ENCODE peak calls at places on chromosomes 2 and 18, in four cellular contexts. T is GM12892, G is GM12891, A is GM12878. X is an unnamed sample.

GRCh38 chr2:68088950-68089349 is 26.1 kb upstream of the C1D start:
- DNase-seq in A (no peak), T (no peak), G (no peak), X (no peak)

GRCh38 chr2:121260370-121261154 is 24.4 kb downstream of the TFCP2L1 start:
- DNase-seq in G (no peak), A (no peak), T (no peak), X (no peak)

GRCh38 chr2:85997016-85997970 is 108.4 kb downstream of the POLR1A start:
- DNase-seq in A (no peak), T (no peak), G (no peak), X (no peak)

GRCh38 chr2:30923575-30923974 is 116.3 kb upstream of the CAPN13 start:
- DNase-seq in A (no peak), T (no peak), G (no peak), X (no peak)

GRCh38 chr18:51070545-51070944 is 40.5 kb downstream of the SMAD4 start:
- DNase-seq in T (no peak), A (no peak), G (no peak), X (no peak)

GRCh38 chr2:216286616-216287231 is 85.6 kb downstream of the MARCHF4 start:
- DNase-seq in G (no peak), T (no peak), A (no peak), X (no peak)

GRCh38 chr2:3434005-3434404 is 54.5 kb downstream of the TRAPPC12 start:
- DNase-seq in A (no peak), G (no peak), T (no peak), X (no peak)

GRCh38 chr2:54725343-54726099 is 2.1 kb downstream of the EML6 start:
- DNase-seq in A (no peak), G (no peak), T (no peak), X (no peak)

GRCh38 chr18:10926565-10927194 is 222.7 kb downstream of the PIEZO2 start:
- DNase-seq in G (peak), A (peak), T (no peak), X (no peak)

GRCh38 chr18:68083131-68083530 is 566.6 kb upstream of the DSEL start:
- DNase-seq in G (no peak), T (no peak), A (no peak), X (no peak)

GRCh38 chr2:112449854-112450253 is 16.4 kb upstream of the RGPD8 start:
- DNase-seq in A (no peak), G (no peak), T (no peak), X (no peak)

GRCh38 chr2:159855153-159856140 is 57.4 kb upstream of the CD302 start:
- DNase-seq in G (no peak), A (no peak), T (no peak), X (no peak)

GRCh38 chr2:165662720-165663119 is 131.3 kb downstream of the GALNT3 start:
- DNase-seq in T (no peak), G (no peak), A (no peak), X (no peak)

GRCh38 chr2:23622966-23623665 is 238.1 kb downstream of the KLHL29 start:
- DNase-seq in T (no peak), G (no peak), A (no peak), X (no peak)

GRCh38 chr18:58314284-58314683 is 270.3 kb downstream of the NEDD4L start:
- DNase-seq in A (no peak), G (no peak), T (no peak), X (peak)

GRCh38 chr2:46003912-46004473 is 293.2 kb upstream of the EPAS1 start:
- DNase-seq in A (no peak), G (no peak), T (no peak), X (no peak)

GRCh38 chr18:78780719-78781600 is 198.7 kb upstream of the SALL3 start:
- DNase-seq in T (no peak), G (no peak), A (no peak), X (no peak)

GRCh38 chr2:65634304-65634703 is 201.9 kb upstream of the SPRED2 start:
- DNase-seq in A (no peak), T (no peak), G (no peak), X (no peak)

GRCh38 chr2:130391872-130392670 is 36.2 kb downstream of the PTPN18 start:
- DNase-seq in G (no peak), T (no peak), A (no peak), X (peak)

GRCh38 chr18:71503222-71503621 is 1040.9 kb downstream of the CBLN2 start:
- DNase-seq in A (no peak), T (no peak), G (no peak), X (no peak)

GRCh38 chr2:220811115-220811514 is 761.0 kb downstream of the EPHA4 start:
- DNase-seq in T (no peak), A (no peak), G (no peak), X (no peak)

GRCh38 chr2:124822516-124822915 is 797.4 kb downstream of the CNTNAP5 start:
- DNase-seq in A (no peak), G (no peak), T (no peak), X (no peak)
- TF ChIP-seq TAF1 in A (no peak), G (no peak), T (no peak), X (no peak)

GRCh38 chr18:36364911-36365624 is 67.6 kb downstream of the FHOD3 start:
- DNase-seq in G (no peak), T (no peak), A (no peak), X (no peak)

GRCh38 chr18:36372902-36373301 is 75.4 kb downstream of the FHOD3 start:
- DNase-seq in G (no peak), T (no peak), A (no peak), X (no peak)

GRCh38 chr18:36365836-36366775 is 68.6 kb downstream of the FHOD3 start:
- DNase-seq in T (no peak), G (no peak), A (peak), X (no peak)

GRCh38 chr18:36366994-36367839 is 69.7 kb downstream of the FHOD3 start:
- DNase-seq in G (no peak), T (no peak), A (peak), X (no peak)
- TF ChIP-seq TAF1 in G (no peak), T (no peak), A (no peak), X (no peak)

GRCh38 chr18:22643731-22644130 is 226.0 kb upstream of the CTAGE1 start:
- DNase-seq in T (no peak), G (no peak), A (no peak), X (no peak)
- TF ChIP-seq TAF1 in T (no peak), G (no peak), A (no peak), X (no peak)

DNA sequence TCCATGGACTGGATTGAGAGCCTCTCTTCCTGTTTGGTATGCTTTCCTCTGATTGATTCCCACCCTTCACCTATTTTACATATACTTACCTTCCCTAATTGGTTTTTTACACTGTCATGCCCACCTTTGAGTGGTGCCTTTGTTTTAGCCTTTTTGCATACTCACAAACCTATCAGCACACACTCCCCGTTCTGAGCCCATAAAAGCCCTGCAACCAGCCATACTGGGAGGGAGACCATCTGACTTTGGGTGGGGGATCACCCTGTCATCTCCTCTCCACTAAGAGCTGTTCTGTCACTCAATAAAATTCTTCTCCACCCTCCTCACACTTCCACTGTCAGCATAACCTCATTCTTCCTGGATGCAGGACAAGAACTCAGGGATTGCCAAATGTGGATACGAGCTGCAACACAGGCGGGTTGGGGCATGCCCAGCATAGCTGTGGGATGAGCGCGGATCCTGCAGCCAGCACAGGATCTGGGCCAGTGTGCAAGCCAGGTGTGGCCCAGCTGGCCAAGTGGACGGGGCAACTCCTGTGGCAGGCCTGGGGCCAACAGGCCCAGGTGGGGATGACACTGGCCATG is 9.4 kb upstream of the MOB1A start:
- DNase-seq in A (no peak), G (no peak), T (no peak), X (peak)
- TF ChIP-seq TAF1 in A (no peak), G (no peak), T (no peak), X (no peak)

X was measured in HepG2.